ENCODE peak calls at places on chromosomes 12 and 14, in five cellular contexts. B is ELR; D is AG08395; N is stimulated activated CD4-positive, alpha-beta T cell treated with anti-CD3 and anti-CD28 coated beads, Interleukin-12 subunit alpha, Interleukin-12 subunit beta, amount 100 ng/mL, for 48 hours; T is CD4-positive, alpha-beta T cell. L is an unnamed sample.

GRCh38 chr12:110741371-110741770 is 1.3 kb downstream of the PPP1CC start:
- DNase-seq in D (no peak), T (no peak), N (no peak), B (peak), L (no peak)

GRCh38 chr14:66009104-66009503 is 477.1 kb upstream of the CCDC196 start:
- DNase-seq in T (no peak), N (no peak), B (peak), D (peak), L (no peak)

GRCh38 chr12:85509857-85510256 is 229.8 kb downstream of the ALX1 start:
- DNase-seq in B (peak), T (no peak), N (no peak), D (no peak), L (no peak)

GRCh38 chr12:106074706-106075392 is 63.9 kb downstream of the NUAK1 start:
- DNase-seq in D (no peak), B (no peak), N (no peak), T (no peak), L (no peak)

GRCh38 chr12:131643581-131644452 is 67.1 kb upstream of the SFSWAP start:
- DNase-seq in B (no peak), D (no peak), N (no peak), T (no peak), L (no peak)

GRCh38 chr14:58730793-58731464 is 93.2 kb downstream of the DACT1 start:
- DNase-seq in D (peak), N (no peak), T (no peak), B (no peak), L (no peak)

GRCh38 chr14:93893550-93894329 is 33.4 kb upstream of the FAM181A start:
- DNase-seq in N (no peak), T (no peak), D (no peak), B (no peak), L (no peak)

GRCh38 chr14:64026600-64026999 is 173.8 kb downstream of the SYNE2 start:
- DNase-seq in D (no peak), T (no peak), B (no peak), N (no peak), L (no peak)

GRCh38 chr12:108777156-108777555 is 45.8 kb upstream of the CORO1C start:
- DNase-seq in B (no peak), D (no peak), T (no peak), N (no peak), L (no peak)

GRCh38 chr14:73462078-73462715 is 3.9 kb upstream of the NUMB start:
- DNase-seq in N (no peak), D (no peak), T (no peak), B (no peak), L (no peak)

GRCh38 chr12:32149489-32149888 is 42.8 kb downstream of the BICD1 start:
- DNase-seq in T (no peak), B (no peak), N (no peak), D (no peak), L (no peak)

GRCh38 chr12:42118136-42118879 is 26.4 kb downstream of the GXYLT1 start:
- DNase-seq in B (peak), D (no peak), T (no peak), N (no peak), L (no peak)

GRCh38 chr14:26841920-26842741 is 244.3 kb upstream of the NOVA1 start:
- DNase-seq in N (no peak), T (no peak), B (peak), D (peak), L (no peak)

GRCh38 chr12:78128236-78128635 is 297.5 kb downstream of the NAV3 start:
- DNase-seq in N (no peak), T (no peak), B (no peak), D (no peak), L (no peak)

GRCh38 chr14:88553886-88554457 is 835 bp downstream of the PTPN21 start:
- DNase-seq in N (no peak), B (peak), T (no peak), D (no peak), L (no peak)

GRCh38 chr14:74846168-74846567 is 29.8 kb downstream of the PROX2 start:
- DNase-seq in D (peak), T (no peak), N (no peak), B (no peak), L (no peak)

GRCh38 chr12:30806989-30807694 is 52.4 kb upstream of the CAPRIN2 start:
- DNase-seq in T (no peak), D (peak), B (peak), N (no peak), L (no peak)

GRCh38 chr14:101960225-101960624 is 4.1 kb upstream of the DYNC1H1 start:
- DNase-seq in B (peak), T (no peak), D (no peak), N (no peak), L (no peak)

GRCh38 chr12:131047789-131048610 is 94.3 kb downstream of the ADGRD1 start:
- DNase-seq in D (no peak), T (no peak), N (no peak), B (no peak), L (no peak)

GRCh38 chr14:94547726-94548125 is 13.5 kb upstream of the SERPINA4 start:
- DNase-seq in N (no peak), D (no peak), T (no peak), B (no peak), L (no peak)

GRCh38 chr14:83257466-83258439 is 1724.1 kb upstream of the SEL1L start:
- DNase-seq in B (no peak), N (no peak), T (no peak), D (no peak), L (no peak)

GRCh38 chr12:47141459-47141858 is 61.7 kb upstream of the AMIGO2 start:
- DNase-seq in B (no peak), T (no peak), N (no peak), D (no peak), L (no peak)

L was measured in T-helper 22 cell.